ENCODE peak calls at places on chromosomes 13 and 19, in six cellular contexts. I is HepG2, S is H1, U is HCT116, K is K562, R is NT2/D1. E is an unnamed sample.

GRCh38 chr13:75425216-75426009 is 56.6 kb downstream of the TBC1D4 start:
- DNase-seq in U (no peak), K (no peak), I (no peak), R (no peak), S (no peak), E (peak; percentile 41)

GRCh38 chr13:112928958-112929777 is 39.8 kb upstream of the MCF2L start:
- DNase-seq in K (no peak), R (no peak), U (no peak), S (no peak), I (peak; percentile 78), E (no peak)

GRCh38 chr19:37466277-37466797 is 907 bp downstream of the ZNF569 start:
- DNase-seq in R (no peak), S (peak; percentile 41), K (no peak), U (no peak), I (no peak), E (peak; percentile 9)

GRCh38 chr19:14434157-14434501 is 1.0 kb downstream of the PKN1 start:
- DNase-seq in S (no peak), I (no peak), K (no peak), U (no peak), R (no peak), E (no peak)

GRCh38 chr13:39602277-39602613 is 748 bp downstream of the LHFPL6 start:
- DNase-seq in S (no peak), R (no peak), U (no peak), K (no peak), I (no peak), E (no peak)

GRCh38 chr13:104577029-104577820 is 1511.0 kb upstream of the SLC10A2 start:
- DNase-seq in K (no peak), R (no peak), U (no peak), I (no peak), S (no peak), E (no peak)

GRCh38 chr19:38506723-38507550 is 73.4 kb downstream of the RYR1 start:
- DNase-seq in I (peak; percentile 47), K (peak; percentile 100), R (peak; percentile 82), S (peak; percentile 99), U (peak; percentile 95), E (peak; percentile 63)

GRCh38 chr13:74136089-74136658 is 2.0 kb upstream of the KLF12 start:
- DNase-seq in U (no peak), R (no peak), S (no peak), K (no peak), I (no peak), E (no peak)

GRCh38 chr13:97306646-97307045 is 84.5 kb downstream of the MBNL2 start:
- DNase-seq in R (no peak), U (no peak), K (no peak), S (no peak), I (peak; percentile 61), E (no peak)

GRCh38 chr19:12090807-12091206 is 26.3 kb downstream of the ZNF844 start:
- DNase-seq in S (peak; percentile 83), I (peak; percentile 53), U (no peak), R (peak; percentile 48), K (peak; percentile 65), E (peak; percentile 11)

GRCh38 chr13:93231867-93232266 is 5.3 kb downstream of the GPC6 start:
- DNase-seq in I (peak; percentile 65), R (no peak), K (no peak), S (no peak), U (no peak), E (no peak)

GRCh38 chr19:778910-779653 is 18.2 kb upstream of the PTBP1 start:
- DNase-seq in R (no peak), I (peak; percentile 81), U (no peak), S (no peak), K (no peak), E (no peak)
- TF ChIP-seq ZNF274 in R (no peak), I (peak; percentile 89), U (no peak), S (no peak), K (no peak), E (no peak)

GRCh38 chr19:42568006-42568405 is 26.7 kb downstream of the CEACAM8 start:
- DNase-seq in K (no peak), S (no peak), R (no peak), I (no peak), U (no peak), E (no peak)

GRCh38 chr19:42567567-42567966 is 27.2 kb downstream of the CEACAM8 start:
- DNase-seq in U (no peak), K (no peak), S (no peak), I (no peak), R (no peak), E (no peak)

GRCh38 chr19:42561512-42561911 is 33.2 kb downstream of the CEACAM8 start:
- DNase-seq in U (no peak), S (no peak), K (no peak), R (no peak), I (no peak), E (no peak)

GRCh38 chr19:42560731-42561130 is 32.5 kb upstream of the CEACAM1 start:
- DNase-seq in I (no peak), K (no peak), R (no peak), S (no peak), U (no peak), E (no peak)

GRCh38 chr19:42563352-42564210 is 31.1 kb downstream of the CEACAM8 start:
- DNase-seq in U (peak; percentile 43), I (peak; percentile 39), K (peak; percentile 61), R (no peak), S (no peak), E (no peak)
- TF ChIP-seq ZNF274 in U (no peak), I (no peak), K (no peak), R (no peak), S (no peak), E (no peak)

GRCh38 chr13:45108716-45109706 is 11.3 kb upstream of the GTF2F2 start:
- DNase-seq in I (no peak), S (peak; percentile 55), K (peak; percentile 17), U (no peak), R (no peak), E (peak; percentile 33)
- TF ChIP-seq ZNF274 in I (no peak), S (no peak), K (no peak), U (no peak), R (no peak), E (no peak)

DNA sequence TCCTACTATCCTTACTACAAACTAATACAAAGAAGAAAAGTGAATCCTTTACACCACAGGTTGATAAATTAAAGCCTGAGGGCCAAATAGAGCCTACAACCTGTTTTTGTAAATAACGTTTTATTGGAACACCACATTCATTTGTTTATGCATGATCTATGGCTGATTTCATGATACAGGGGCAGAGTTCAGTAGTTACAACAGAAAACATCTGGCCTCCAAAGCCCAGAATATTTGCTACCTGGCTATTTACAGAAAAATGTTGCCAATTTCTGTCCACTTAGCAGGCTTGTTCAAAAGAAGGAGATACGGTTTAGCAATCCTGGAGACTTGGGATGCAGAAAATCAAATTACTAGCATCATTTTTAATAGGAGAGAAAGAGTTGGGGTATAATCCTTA is 24.1 kb downstream of the DCT start:
- DNase-seq in K (no peak), U (no peak), I (no peak), S (no peak), R (no peak), E (no peak)
- TF ChIP-seq ZNF274 in K (no peak), U (no peak), I (no peak), S (no peak), R (no peak), E (no peak)

DNA sequence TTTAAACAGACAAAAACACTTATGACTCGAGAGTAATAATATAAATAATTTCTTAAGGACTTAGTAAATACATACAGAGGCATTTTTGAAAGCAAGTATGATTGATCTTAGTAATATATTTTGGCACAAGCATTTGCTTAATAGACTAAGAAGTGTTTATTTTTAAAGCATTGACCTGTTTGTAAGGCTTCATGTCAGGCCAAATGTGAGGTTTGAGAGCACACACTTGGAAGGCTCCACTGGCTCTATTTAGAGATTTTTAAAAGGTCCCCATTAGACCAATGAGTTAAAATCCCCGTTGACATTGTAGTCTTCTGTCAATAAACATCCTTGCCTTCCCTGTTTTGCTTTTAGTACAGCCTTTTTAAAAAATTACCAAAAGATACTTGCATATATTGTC is 50.4 kb downstream of the ATP8A2 start:
- DNase-seq in K (no peak), U (no peak), R (no peak), I (no peak), S (no peak), E (no peak)
- TF ChIP-seq ZNF274 in K (no peak), U (no peak), R (no peak), I (no peak), S (no peak), E (no peak)

GRCh38 chr13:46996316-46996715 is 99.5 kb upstream of the HTR2A start:
- DNase-seq in U (no peak), R (no peak), I (no peak), S (no peak), K (no peak), E (no peak)
- TF ChIP-seq ZNF274 in U (no peak), R (no peak), I (no peak), S (no peak), K (no peak), E (no peak)

GRCh38 chr19:46784262-46785053 is 3.9 kb downstream of the SLC1A5 start:
- DNase-seq in U (peak; percentile 71), R (no peak), I (peak; percentile 80), S (peak; percentile 69), K (peak; percentile 90), E (peak; percentile 62)
- TF ChIP-seq ZNF274 in U (no peak), R (no peak), I (no peak), S (no peak), K (no peak), E (no peak)

GRCh38 chr13:33544308-33544707 is 258.8 kb upstream of the STARD13 start:
- DNase-seq in R (no peak), K (no peak), I (no peak), U (no peak), S (no peak), E (no peak)

GRCh38 chr13:33543089-33543459 is 257.5 kb upstream of the STARD13 start:
- DNase-seq in U (no peak), R (peak; percentile 46), S (no peak), K (no peak), I (no peak), E (no peak)

GRCh38 chr13:33542309-33543088 is 256.9 kb upstream of the STARD13 start:
- DNase-seq in K (peak; percentile 86), R (peak; percentile 83), U (peak; percentile 97), S (peak; percentile 95), I (peak; percentile 96), E (peak; percentile 94)

GRCh38 chr13:33541962-33542308 is 256.4 kb upstream of the STARD13 start:
- DNase-seq in U (no peak), R (no peak), S (no peak), K (no peak), I (no peak), E (no peak)

DNA sequence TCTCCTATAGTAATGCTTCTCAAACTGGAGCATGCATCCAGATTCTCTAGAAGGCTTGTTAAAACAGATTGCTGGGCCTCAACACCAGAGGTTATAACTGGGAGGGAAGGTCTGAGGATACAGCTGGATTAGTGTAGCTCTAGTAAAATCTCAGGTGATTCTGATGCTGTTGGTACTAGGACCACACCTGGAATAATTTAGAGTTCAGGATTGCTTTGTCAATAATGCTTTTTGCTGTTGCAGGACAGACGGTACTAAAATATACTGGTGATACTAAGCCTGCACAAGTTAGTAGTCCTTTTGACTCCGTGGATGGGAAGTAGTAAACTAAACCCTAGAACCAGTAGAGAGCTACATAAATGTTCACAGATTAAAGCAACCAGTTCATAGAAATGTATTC is 258.1 kb upstream of the STARD13 start:
- DNase-seq in S (no peak), K (no peak), I (no peak), U (no peak), R (no peak), E (no peak)
- TF ChIP-seq ZNF274 in S (no peak), K (no peak), I (no peak), U (no peak), R (no peak), E (no peak)